ENCODE peak calls at places on chromosomes 7 and 10, in six cellular contexts. One of them, this sample, is unnamed.
A peak's percentile ranks its signal among the peaks of the same experiment; 100 is the strongest.

GRCh38 chr10:123868058-123868995 is 23.3 kb downstream of the CPXM2 start:
- DNase-seq in transverse colon: no peak
- DNase-seq in brain microvascular endothelial cell: no peak
- DNase-seq in neural progenitor cell: no peak
- DNase-seq in Panc1: no peak
- DNase-seq in fibroblast of lung: no peak
- DNase-seq in this sample: no peak

GRCh38 chr7:120997902-120998301 is 9.4 kb downstream of the CPED1 start:
- DNase-seq in Panc1: no peak
- DNase-seq in neural progenitor cell: no peak
- DNase-seq in transverse colon: peak; percentile 24
- DNase-seq in fibroblast of lung: no peak
- DNase-seq in brain microvascular endothelial cell: no peak
- DNase-seq in this sample: no peak

GRCh38 chr7:37065779-37066271 is 341.5 kb upstream of the AOAH start:
- DNase-seq in Panc1: no peak
- DNase-seq in neural progenitor cell: no peak
- DNase-seq in fibroblast of lung: no peak
- DNase-seq in brain microvascular endothelial cell: peak; percentile 70
- DNase-seq in transverse colon: no peak
- DNase-seq in this sample: peak; percentile 52

GRCh38 chr10:91758303-91759146 is 39.7 kb upstream of the TNKS2 start:
- DNase-seq in transverse colon: no peak
- DNase-seq in Panc1: peak; percentile 39
- DNase-seq in neural progenitor cell: peak; percentile 54
- DNase-seq in fibroblast of lung: peak; percentile 86
- DNase-seq in brain microvascular endothelial cell: no peak
- DNase-seq in this sample: peak; percentile 33

GRCh38 chr10:14918964-14919363 is 34.9 kb downstream of the DCLRE1C start:
- DNase-seq in transverse colon: no peak
- DNase-seq in brain microvascular endothelial cell: no peak
- DNase-seq in fibroblast of lung: no peak
- DNase-seq in Panc1: no peak
- DNase-seq in neural progenitor cell: no peak
- DNase-seq in this sample: no peak

GRCh38 chr10:12081879-12082560 is 13.3 kb downstream of the DHTKD1 start:
- DNase-seq in brain microvascular endothelial cell: peak; percentile 86
- DNase-seq in neural progenitor cell: no peak
- DNase-seq in Panc1: no peak
- DNase-seq in fibroblast of lung: peak; percentile 42
- DNase-seq in transverse colon: no peak
- DNase-seq in this sample: peak; percentile 17

GRCh38 chr7:16592395-16592794 is 53.2 kb downstream of the ANKMY2 start:
- DNase-seq in fibroblast of lung: peak; percentile 53
- DNase-seq in neural progenitor cell: no peak
- DNase-seq in brain microvascular endothelial cell: no peak
- DNase-seq in Panc1: no peak
- DNase-seq in transverse colon: no peak
- DNase-seq in this sample: no peak

GRCh38 chr10:73788864-73789658 is 3.7 kb downstream of the ZSWIM8 start:
- DNase-seq in neural progenitor cell: no peak
- DNase-seq in brain microvascular endothelial cell: no peak
- DNase-seq in Panc1: no peak
- DNase-seq in transverse colon: no peak
- DNase-seq in fibroblast of lung: no peak
- DNase-seq in this sample: no peak

GRCh38 chr7:143974457-143974856 is 19.8 kb downstream of the OR2F1 start:
- DNase-seq in transverse colon: no peak
- DNase-seq in neural progenitor cell: no peak
- DNase-seq in Panc1: no peak
- DNase-seq in fibroblast of lung: no peak
- DNase-seq in brain microvascular endothelial cell: no peak
- DNase-seq in this sample: no peak

GRCh38 chr10:71727429-71728217 is 8.0 kb upstream of the C10orf105 start:
- DNase-seq in transverse colon: peak; percentile 89
- DNase-seq in fibroblast of lung: peak; percentile 53
- DNase-seq in Panc1: no peak
- DNase-seq in brain microvascular endothelial cell: no peak
- DNase-seq in neural progenitor cell: no peak
- DNase-seq in this sample: no peak

GRCh38 chr10:47059606-47060311 is 148.5 kb downstream of the PTPN20 start:
- DNase-seq in transverse colon: no peak
- DNase-seq in neural progenitor cell: no peak
- DNase-seq in brain microvascular endothelial cell: no peak
- DNase-seq in Panc1: no peak
- DNase-seq in fibroblast of lung: no peak
- DNase-seq in this sample: no peak

GRCh38 chr7:9874182-9874581 is 1099.5 kb upstream of the PHF14 start:
- DNase-seq in fibroblast of lung: no peak
- DNase-seq in Panc1: no peak
- DNase-seq in transverse colon: no peak
- DNase-seq in brain microvascular endothelial cell: no peak
- DNase-seq in neural progenitor cell: no peak
- DNase-seq in this sample: no peak

GRCh38 chr10:75404335-75405200 is 3.0 kb upstream of the ZNF503 start:
- DNase-seq in Panc1: no peak
- DNase-seq in transverse colon: peak; percentile 65
- DNase-seq in neural progenitor cell: peak; percentile 80
- DNase-seq in fibroblast of lung: no peak
- DNase-seq in brain microvascular endothelial cell: no peak
- DNase-seq in this sample: no peak

GRCh38 chr7:105821527-105821926 is 54.9 kb downstream of the ATXN7L1 start:
- DNase-seq in neural progenitor cell: no peak
- DNase-seq in Panc1: no peak
- DNase-seq in transverse colon: no peak
- DNase-seq in fibroblast of lung: no peak
- DNase-seq in brain microvascular endothelial cell: no peak
- DNase-seq in this sample: no peak

GRCh38 chr7:23287612-23288011 is 11.5 kb upstream of the MALSU1 start:
- DNase-seq in fibroblast of lung: no peak
- DNase-seq in brain microvascular endothelial cell: no peak
- DNase-seq in Panc1: no peak
- DNase-seq in transverse colon: no peak
- DNase-seq in neural progenitor cell: no peak
- DNase-seq in this sample: no peak

GRCh38 chr10:61635946-61636345 is 26.8 kb upstream of the CABCOCO1 start:
- DNase-seq in fibroblast of lung: peak; percentile 59
- DNase-seq in transverse colon: no peak
- DNase-seq in brain microvascular endothelial cell: no peak
- DNase-seq in Panc1: no peak
- DNase-seq in neural progenitor cell: no peak
- DNase-seq in this sample: peak; percentile 61

GRCh38 chr7:12709731-12710502 is 22.5 kb downstream of the ARL4A start:
- DNase-seq in neural progenitor cell: no peak
- DNase-seq in brain microvascular endothelial cell: no peak
- DNase-seq in Panc1: no peak
- DNase-seq in transverse colon: no peak
- DNase-seq in fibroblast of lung: peak; percentile 68
- DNase-seq in this sample: peak; percentile 48

GRCh38 chr10:13658256-13658655 is 71.5 kb downstream of the PRPF18 start:
- DNase-seq in Panc1: no peak
- DNase-seq in neural progenitor cell: no peak
- DNase-seq in fibroblast of lung: no peak
- DNase-seq in brain microvascular endothelial cell: no peak
- DNase-seq in transverse colon: no peak
- DNase-seq in this sample: no peak

GRCh38 chr7:155798673-155799439 is 13.4 kb downstream of the SHH start:
- DNase-seq in brain microvascular endothelial cell: no peak
- DNase-seq in transverse colon: no peak
- DNase-seq in neural progenitor cell: no peak
- DNase-seq in fibroblast of lung: no peak
- DNase-seq in Panc1: no peak
- DNase-seq in this sample: no peak

GRCh38 chr10:76543655-76544054 is 1094.0 kb downstream of the KCNMA1 start:
- DNase-seq in transverse colon: no peak
- DNase-seq in fibroblast of lung: peak; percentile 24
- DNase-seq in Panc1: no peak
- DNase-seq in brain microvascular endothelial cell: peak; percentile 49
- DNase-seq in neural progenitor cell: no peak
- DNase-seq in this sample: peak; percentile 54

GRCh38 chr10:121033371-121033770 is 182.2 kb downstream of the WDR11 start:
- DNase-seq in fibroblast of lung: no peak
- DNase-seq in transverse colon: no peak
- DNase-seq in neural progenitor cell: no peak
- DNase-seq in brain microvascular endothelial cell: no peak
- DNase-seq in Panc1: no peak
- DNase-seq in this sample: no peak

GRCh38 chr10:34908472-34908871 is 93.4 kb upstream of the PARD3 start:
- DNase-seq in fibroblast of lung: peak; percentile 16
- DNase-seq in brain microvascular endothelial cell: peak; percentile 38
- DNase-seq in Panc1: no peak
- DNase-seq in transverse colon: no peak
- DNase-seq in neural progenitor cell: no peak
- DNase-seq in this sample: peak; percentile 62

GRCh38 chr10:88291289-88292184 is 291.6 kb downstream of the RNLS start:
- DNase-seq in Panc1: no peak
- DNase-seq in neural progenitor cell: peak; percentile 24
- DNase-seq in fibroblast of lung: peak; percentile 6
- DNase-seq in transverse colon: no peak
- DNase-seq in brain microvascular endothelial cell: no peak
- DNase-seq in this sample: no peak

GRCh38 chr7:42445691-42446090 is 208.7 kb upstream of the GLI3 start:
- DNase-seq in neural progenitor cell: no peak
- DNase-seq in transverse colon: no peak
- DNase-seq in Panc1: no peak
- DNase-seq in brain microvascular endothelial cell: no peak
- DNase-seq in fibroblast of lung: peak; percentile 39
- DNase-seq in this sample: no peak

GRCh38 chr7:45625714-45626440 is 51.7 kb downstream of the ADCY1 start:
- DNase-seq in neural progenitor cell: no peak
- DNase-seq in fibroblast of lung: no peak
- DNase-seq in Panc1: no peak
- DNase-seq in transverse colon: no peak
- DNase-seq in brain microvascular endothelial cell: no peak
- DNase-seq in this sample: no peak

GRCh38 chr7:84637568-84638338 is 443.2 kb upstream of the SEMA3A start:
- DNase-seq in Panc1: peak; percentile 74
- DNase-seq in brain microvascular endothelial cell: peak; percentile 82
- DNase-seq in neural progenitor cell: peak; percentile 20
- DNase-seq in transverse colon: no peak
- DNase-seq in fibroblast of lung: peak; percentile 79
- DNase-seq in this sample: peak; percentile 38

GRCh38 chr7:26321440-26321839 is 29.8 kb downstream of the SNX10 start:
- DNase-seq in transverse colon: no peak
- DNase-seq in brain microvascular endothelial cell: no peak
- DNase-seq in Panc1: no peak
- DNase-seq in neural progenitor cell: no peak
- DNase-seq in fibroblast of lung: no peak
- DNase-seq in this sample: no peak

GRCh38 chr10:2733278-2733963 is 333.9 kb upstream of the PFKP start:
- DNase-seq in Panc1: no peak
- DNase-seq in neural progenitor cell: no peak
- DNase-seq in fibroblast of lung: no peak
- DNase-seq in transverse colon: no peak
- DNase-seq in brain microvascular endothelial cell: no peak
- DNase-seq in this sample: no peak

DNA sequence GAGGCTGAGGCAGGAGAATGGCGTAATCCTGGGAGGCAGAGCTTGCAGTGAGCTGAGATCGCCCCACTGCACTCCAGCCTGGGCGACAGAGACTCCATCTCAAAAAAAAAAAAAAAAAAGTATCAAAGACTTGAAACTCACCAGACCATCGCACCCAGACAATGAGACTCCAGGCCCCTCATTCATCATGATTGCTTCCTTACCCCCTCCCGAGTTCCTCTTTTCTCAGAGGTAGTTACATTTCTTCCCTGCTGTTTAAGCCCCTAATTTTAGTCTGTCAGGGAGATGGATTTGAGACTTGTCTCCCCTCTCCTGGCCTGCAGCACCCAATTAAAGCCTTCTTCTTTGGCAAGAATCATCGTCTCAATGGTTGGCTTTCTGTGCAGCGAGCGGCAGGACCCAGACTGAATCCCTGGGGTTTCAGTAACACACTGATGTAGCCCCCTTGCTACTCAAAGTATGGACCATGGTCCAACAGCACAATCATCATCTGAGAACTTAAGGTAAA is 19.4 kb upstream of the TPST1 start:
- DNase-seq in transverse colon: no peak
- DNase-seq in neural progenitor cell: no peak
- DNase-seq in fibroblast of lung: no peak
- DNase-seq in Panc1: no peak
- DNase-seq in brain microvascular endothelial cell: no peak
- DNase-seq in this sample: no peak
- H3K4me3 ChIP-seq in transverse colon: no peak overlapping the region
- H3K4me3 ChIP-seq in neural progenitor cell: no peak overlapping the region
- H3K4me3 ChIP-seq in fibroblast of lung: no peak overlapping the region
- H3K4me3 ChIP-seq in Panc1: no peak overlapping the region
- H3K4me3 ChIP-seq in brain microvascular endothelial cell: no peak overlapping the region
- H3K4me3 ChIP-seq in this sample: no peak overlapping the region

DNA sequence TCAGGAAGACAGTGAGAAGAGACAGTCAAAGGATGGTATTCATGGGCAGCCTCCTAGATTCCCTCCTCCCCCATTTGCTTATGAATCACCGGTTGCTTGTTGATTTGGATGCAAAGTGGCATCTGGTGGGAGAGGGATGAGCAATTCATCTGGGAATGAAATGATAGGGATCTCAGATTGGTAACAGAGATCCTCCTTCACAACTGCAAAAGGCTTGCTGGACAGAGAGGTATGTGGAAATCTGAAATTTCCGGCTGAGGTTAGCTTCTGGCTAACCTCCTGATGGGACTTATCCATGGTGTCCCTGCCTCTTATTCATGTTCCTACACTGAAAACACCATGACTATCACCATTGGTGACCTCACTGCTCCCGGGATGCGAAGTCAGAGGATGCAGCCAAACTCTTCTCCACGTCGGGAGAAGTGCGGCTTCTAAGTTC is 48.4 kb upstream of the PODXL start:
- DNase-seq in brain microvascular endothelial cell: peak; percentile 40
- DNase-seq in fibroblast of lung: no peak
- DNase-seq in Panc1: no peak
- DNase-seq in transverse colon: no peak
- DNase-seq in neural progenitor cell: no peak
- DNase-seq in this sample: peak; percentile 43
- H3K4me3 ChIP-seq in brain microvascular endothelial cell: no peak overlapping the region
- H3K4me3 ChIP-seq in fibroblast of lung: no peak overlapping the region
- H3K4me3 ChIP-seq in Panc1: no peak overlapping the region
- H3K4me3 ChIP-seq in transverse colon: no peak overlapping the region
- H3K4me3 ChIP-seq in neural progenitor cell: no peak overlapping the region
- H3K4me3 ChIP-seq in this sample: no peak overlapping the region

GRCh38 chr7:1508277-1508758 is 4.1 kb upstream of the INTS1 start:
- DNase-seq in transverse colon: no peak
- DNase-seq in neural progenitor cell: no peak
- DNase-seq in Panc1: no peak
- DNase-seq in fibroblast of lung: no peak
- DNase-seq in brain microvascular endothelial cell: no peak
- DNase-seq in this sample: no peak
- H3K4me3 ChIP-seq in transverse colon: no peak overlapping the region
- H3K4me3 ChIP-seq in neural progenitor cell: no peak overlapping the region
- H3K4me3 ChIP-seq in Panc1: no peak overlapping the region
- H3K4me3 ChIP-seq in fibroblast of lung: no peak overlapping the region
- H3K4me3 ChIP-seq in brain microvascular endothelial cell: no peak overlapping the region
- H3K4me3 ChIP-seq in this sample: no peak overlapping the region

DNA sequence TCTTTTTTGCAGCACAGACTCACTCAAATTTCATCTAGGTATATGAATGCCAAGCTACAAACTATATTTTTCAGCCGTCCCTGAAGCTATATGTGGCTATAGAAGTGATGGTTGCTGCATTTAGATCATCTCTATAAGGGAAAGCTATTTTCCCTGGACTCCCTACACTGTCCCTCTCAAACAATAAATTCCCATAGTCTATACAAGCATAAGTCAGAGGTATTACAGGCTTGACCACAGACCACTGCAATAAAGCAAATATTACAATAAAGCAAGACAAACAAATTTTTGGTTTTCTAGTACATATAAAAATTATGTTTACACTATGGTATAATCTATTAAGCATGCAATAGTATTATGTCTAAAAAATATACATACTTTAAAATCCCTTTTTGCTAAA is 1015.5 kb upstream of the LRRN3 start:
- DNase-seq in Panc1: no peak
- DNase-seq in fibroblast of lung: no peak
- DNase-seq in brain microvascular endothelial cell: no peak
- DNase-seq in transverse colon: no peak
- DNase-seq in neural progenitor cell: no peak
- DNase-seq in this sample: no peak
- H3K4me3 ChIP-seq in Panc1: no peak overlapping the region
- H3K4me3 ChIP-seq in fibroblast of lung: no peak overlapping the region
- H3K4me3 ChIP-seq in brain microvascular endothelial cell: no peak overlapping the region
- H3K4me3 ChIP-seq in transverse colon: no peak overlapping the region
- H3K4me3 ChIP-seq in neural progenitor cell: no peak overlapping the region
- H3K4me3 ChIP-seq in this sample: no peak overlapping the region

This sample was measured in skeletal muscle cell.